ENCODE peak calls at places on chromosomes 11 and 22, in eight cellular contexts. One of them, this sample, is unnamed. For H3K4me1, the result is how much of the 10 kb centered on the place peaks cover.

GRCh38 chr22:16987822-16988221 is 20.2 kb downstream of the GAB4 start:
- DNase-seq in endodermal cell: no peak
- DNase-seq in colonic mucosa: no peak
- DNase-seq in ovary: no peak
- DNase-seq in adrenal gland: no peak
- DNase-seq in pancreas: no peak
- DNase-seq in cardiac muscle cell: no peak
- DNase-seq in fibroblast of lung: no peak
- DNase-seq in this sample: no peak

GRCh38 chr11:102883132-102883531 is 8.3 kb upstream of the MMP12 start:
- DNase-seq in colonic mucosa: no peak
- DNase-seq in endodermal cell: no peak
- DNase-seq in adrenal gland: no peak
- DNase-seq in cardiac muscle cell: no peak
- DNase-seq in fibroblast of lung: no peak
- DNase-seq in pancreas: no peak
- DNase-seq in ovary: no peak
- DNase-seq in this sample: no peak

GRCh38 chr11:77165066-77165465 is 37.0 kb downstream of the MYO7A start:
- DNase-seq in adrenal gland: no peak
- DNase-seq in colonic mucosa: no peak
- DNase-seq in ovary: no peak
- DNase-seq in cardiac muscle cell: no peak
- DNase-seq in fibroblast of lung: no peak
- DNase-seq in endodermal cell: no peak
- DNase-seq in pancreas: peak
- DNase-seq in this sample: no peak

GRCh38 chr11:1548221-1549070 is 23.6 kb downstream of the DUSP8 start:
- DNase-seq in ovary: peak
- DNase-seq in fibroblast of lung: peak
- DNase-seq in endodermal cell: peak
- DNase-seq in cardiac muscle cell: peak
- DNase-seq in adrenal gland: peak
- DNase-seq in pancreas: peak
- DNase-seq in colonic mucosa: peak
- DNase-seq in this sample: no peak

GRCh38 chr22:19448739-19449421 is 1.4 kb upstream of the C22orf39 start:
- DNase-seq in fibroblast of lung: no peak
- DNase-seq in adrenal gland: no peak
- DNase-seq in endodermal cell: peak
- DNase-seq in ovary: no peak
- DNase-seq in cardiac muscle cell: no peak
- DNase-seq in pancreas: no peak
- DNase-seq in colonic mucosa: no peak
- DNase-seq in this sample: no peak

GRCh38 chr22:22449819-22450218 is 58.7 kb downstream of the ZNF280B start:
- DNase-seq in colonic mucosa: no peak
- DNase-seq in ovary: no peak
- DNase-seq in fibroblast of lung: no peak
- DNase-seq in pancreas: no peak
- DNase-seq in cardiac muscle cell: no peak
- DNase-seq in adrenal gland: no peak
- DNase-seq in endodermal cell: no peak
- DNase-seq in this sample: no peak

GRCh38 chr22:50544078-50544745 is 1.5 kb upstream of the KLHDC7B start:
- DNase-seq in adrenal gland: peak
- DNase-seq in fibroblast of lung: peak
- DNase-seq in pancreas: peak
- DNase-seq in cardiac muscle cell: peak
- DNase-seq in ovary: no peak
- DNase-seq in colonic mucosa: peak
- DNase-seq in endodermal cell: peak
- DNase-seq in this sample: peak

GRCh38 chr11:42338056-42338455 is 878.6 kb upstream of the LRRC4C start:
- DNase-seq in adrenal gland: no peak
- DNase-seq in pancreas: no peak
- DNase-seq in cardiac muscle cell: no peak
- DNase-seq in fibroblast of lung: no peak
- DNase-seq in colonic mucosa: no peak
- DNase-seq in endodermal cell: no peak
- DNase-seq in ovary: no peak
- DNase-seq in this sample: no peak

GRCh38 chr11:64569300-64569970 is 21.6 kb upstream of the SLC22A12 start:
- DNase-seq in fibroblast of lung: no peak
- DNase-seq in ovary: no peak
- DNase-seq in endodermal cell: no peak
- DNase-seq in colonic mucosa: no peak
- DNase-seq in cardiac muscle cell: no peak
- DNase-seq in pancreas: no peak
- DNase-seq in adrenal gland: no peak
- DNase-seq in this sample: no peak

GRCh38 chr11:110463153-110463552 is 33.4 kb downstream of the FDX1 start:
- DNase-seq in cardiac muscle cell: peak
- DNase-seq in endodermal cell: peak
- DNase-seq in pancreas: no peak
- DNase-seq in ovary: no peak
- DNase-seq in fibroblast of lung: peak
- DNase-seq in adrenal gland: no peak
- DNase-seq in colonic mucosa: peak
- DNase-seq in this sample: no peak

GRCh38 chr22:44737414-44738346 is 14.7 kb upstream of the ARHGAP8 start:
- DNase-seq in ovary: no peak
- DNase-seq in cardiac muscle cell: no peak
- DNase-seq in fibroblast of lung: no peak
- DNase-seq in adrenal gland: no peak
- DNase-seq in endodermal cell: no peak
- DNase-seq in colonic mucosa: no peak
- DNase-seq in pancreas: peak
- DNase-seq in this sample: no peak

GRCh38 chr22:25360891-25361645 is 141.6 kb downstream of the CRYBB2 start:
- DNase-seq in colonic mucosa: no peak
- DNase-seq in adrenal gland: no peak
- DNase-seq in cardiac muscle cell: no peak
- DNase-seq in ovary: no peak
- DNase-seq in pancreas: peak
- DNase-seq in endodermal cell: no peak
- DNase-seq in fibroblast of lung: no peak
- DNase-seq in this sample: no peak

GRCh38 chr11:131703311-131703710 is 332.9 kb downstream of the NTM start:
- DNase-seq in ovary: no peak
- DNase-seq in adrenal gland: no peak
- DNase-seq in fibroblast of lung: no peak
- DNase-seq in colonic mucosa: no peak
- DNase-seq in cardiac muscle cell: no peak
- DNase-seq in pancreas: no peak
- DNase-seq in endodermal cell: no peak
- DNase-seq in this sample: no peak

GRCh38 chr22:25420925-25421904 is 143.3 kb upstream of the GRK3 start:
- DNase-seq in fibroblast of lung: peak
- DNase-seq in endodermal cell: peak
- DNase-seq in ovary: no peak
- DNase-seq in colonic mucosa: no peak
- DNase-seq in adrenal gland: no peak
- DNase-seq in pancreas: no peak
- DNase-seq in cardiac muscle cell: no peak
- DNase-seq in this sample: no peak

GRCh38 chr22:43521716-43522115 is 109.9 kb downstream of the MPPED1 start:
- DNase-seq in cardiac muscle cell: no peak
- DNase-seq in endodermal cell: no peak
- DNase-seq in fibroblast of lung: no peak
- DNase-seq in adrenal gland: no peak
- DNase-seq in colonic mucosa: no peak
- DNase-seq in pancreas: no peak
- DNase-seq in ovary: no peak
- DNase-seq in this sample: no peak

GRCh38 chr11:70637949-70638598 is 239.7 kb downstream of the CTTN start:
- DNase-seq in cardiac muscle cell: no peak
- DNase-seq in pancreas: peak
- DNase-seq in colonic mucosa: no peak
- DNase-seq in ovary: no peak
- DNase-seq in fibroblast of lung: no peak
- DNase-seq in adrenal gland: no peak
- DNase-seq in endodermal cell: no peak
- DNase-seq in this sample: no peak

GRCh38 chr11:112881461-112881860 is 79.8 kb upstream of the NCAM1 start:
- DNase-seq in colonic mucosa: peak
- DNase-seq in endodermal cell: peak
- DNase-seq in cardiac muscle cell: peak
- DNase-seq in ovary: peak
- DNase-seq in fibroblast of lung: peak
- DNase-seq in pancreas: peak
- DNase-seq in adrenal gland: peak
- DNase-seq in this sample: no peak

GRCh38 chr11:60744114-60744513 is 12.6 kb upstream of the MS4A15 start:
- DNase-seq in ovary: no peak
- DNase-seq in pancreas: no peak
- DNase-seq in colonic mucosa: no peak
- DNase-seq in fibroblast of lung: no peak
- DNase-seq in adrenal gland: no peak
- DNase-seq in cardiac muscle cell: no peak
- DNase-seq in endodermal cell: no peak
- DNase-seq in this sample: no peak

GRCh38 chr11:75403983-75404658 is 4.8 kb downstream of the RPS3 start:
- DNase-seq in ovary: no peak
- DNase-seq in endodermal cell: no peak
- DNase-seq in fibroblast of lung: no peak
- DNase-seq in adrenal gland: no peak
- DNase-seq in colonic mucosa: no peak
- DNase-seq in cardiac muscle cell: no peak
- DNase-seq in pancreas: no peak
- DNase-seq in this sample: no peak

GRCh38 chr11:118230088-118230487 is 5.3 kb upstream of the JAML start:
- DNase-seq in pancreas: no peak
- DNase-seq in fibroblast of lung: no peak
- DNase-seq in ovary: no peak
- DNase-seq in colonic mucosa: no peak
- DNase-seq in endodermal cell: no peak
- DNase-seq in adrenal gland: no peak
- DNase-seq in cardiac muscle cell: no peak
- DNase-seq in this sample: peak

GRCh38 chr11:70570693-70571395 is 172.5 kb downstream of the CTTN start:
- DNase-seq in fibroblast of lung: no peak
- DNase-seq in ovary: no peak
- DNase-seq in cardiac muscle cell: no peak
- DNase-seq in colonic mucosa: no peak
- DNase-seq in endodermal cell: peak
- DNase-seq in pancreas: no peak
- DNase-seq in adrenal gland: no peak
- DNase-seq in this sample: no peak

GRCh38 chr11:120035756-120036155 is 102.2 kb downstream of the TRIM29 start:
- DNase-seq in endodermal cell: peak
- DNase-seq in colonic mucosa: peak
- DNase-seq in cardiac muscle cell: no peak
- DNase-seq in fibroblast of lung: no peak
- DNase-seq in ovary: no peak
- DNase-seq in pancreas: no peak
- DNase-seq in adrenal gland: no peak
- DNase-seq in this sample: no peak

GRCh38 chr11:128180446-128181089 is 406.8 kb downstream of the ETS1 start:
- DNase-seq in colonic mucosa: no peak
- DNase-seq in pancreas: no peak
- DNase-seq in ovary: no peak
- DNase-seq in cardiac muscle cell: no peak
- DNase-seq in adrenal gland: no peak
- DNase-seq in fibroblast of lung: peak
- DNase-seq in endodermal cell: no peak
- DNase-seq in this sample: no peak

GRCh38 chr22:41240377-41241132 is at the start of gene CHADL:
- DNase-seq in colonic mucosa: no peak
- DNase-seq in ovary: no peak
- DNase-seq in endodermal cell: peak
- DNase-seq in pancreas: peak
- DNase-seq in adrenal gland: no peak
- DNase-seq in fibroblast of lung: no peak
- DNase-seq in cardiac muscle cell: no peak
- DNase-seq in this sample: no peak

GRCh38 chr22:31954535-31955326 is 10.4 kb downstream of the YWHAH start:
- DNase-seq in cardiac muscle cell: no peak
- DNase-seq in endodermal cell: no peak
- DNase-seq in adrenal gland: no peak
- DNase-seq in ovary: no peak
- DNase-seq in fibroblast of lung: peak
- DNase-seq in colonic mucosa: no peak
- DNase-seq in pancreas: no peak
- DNase-seq in this sample: no peak

GRCh38 chr22:46676881-46677280 is 56.7 kb downstream of the GRAMD4 start:
- DNase-seq in adrenal gland: no peak
- DNase-seq in cardiac muscle cell: no peak
- DNase-seq in ovary: no peak
- DNase-seq in endodermal cell: no peak
- DNase-seq in fibroblast of lung: no peak
- DNase-seq in pancreas: peak
- DNase-seq in colonic mucosa: no peak
- DNase-seq in this sample: no peak

GRCh38 chr11:45149483-45150056 is 3.1 kb downstream of the PRDM11 start:
- DNase-seq in pancreas: no peak
- DNase-seq in adrenal gland: no peak
- DNase-seq in endodermal cell: no peak
- DNase-seq in cardiac muscle cell: no peak
- DNase-seq in ovary: no peak
- DNase-seq in colonic mucosa: peak
- DNase-seq in fibroblast of lung: no peak
- DNase-seq in this sample: no peak
- H3K27ac ChIP-seq in pancreas: no peak
- H3K27ac ChIP-seq in adrenal gland: no peak
- H3K27ac ChIP-seq in endodermal cell: no peak
- H3K27ac ChIP-seq in cardiac muscle cell: no peak
- H3K27ac ChIP-seq in ovary: no peak
- H3K27ac ChIP-seq in colonic mucosa: no peak
- H3K27ac ChIP-seq in fibroblast of lung: no peak
- H3K27ac ChIP-seq in this sample: no peak

GRCh38 chr11:66329165-66329673 is 7.0 kb downstream of the RIN1 start:
- DNase-seq in adrenal gland: no peak
- DNase-seq in endodermal cell: no peak
- DNase-seq in cardiac muscle cell: no peak
- DNase-seq in fibroblast of lung: no peak
- DNase-seq in pancreas: peak
- DNase-seq in colonic mucosa: no peak
- DNase-seq in ovary: no peak
- DNase-seq in this sample: no peak
- H3K4me1 ChIP-seq in adrenal gland: under half
- H3K4me1 ChIP-seq in endodermal cell: under half
- H3K4me1 ChIP-seq in cardiac muscle cell: under half
- H3K4me1 ChIP-seq in fibroblast of lung: under half
- H3K4me1 ChIP-seq in pancreas: under half
- H3K4me1 ChIP-seq in colonic mucosa: under half
- H3K4me1 ChIP-seq in ovary: under half
- H3K4me1 ChIP-seq in this sample: under half

GRCh38 chr22:37454857-37455686 is 27.8 kb upstream of the ELFN2 start:
- DNase-seq in pancreas: no peak
- DNase-seq in adrenal gland: peak
- DNase-seq in ovary: no peak
- DNase-seq in colonic mucosa: no peak
- DNase-seq in endodermal cell: peak
- DNase-seq in cardiac muscle cell: peak
- DNase-seq in fibroblast of lung: peak
- DNase-seq in this sample: no peak
- H3K4me3 ChIP-seq in pancreas: no peak
- H3K4me3 ChIP-seq in adrenal gland: no peak
- H3K4me3 ChIP-seq in ovary: no peak
- H3K4me3 ChIP-seq in colonic mucosa: no peak
- H3K4me3 ChIP-seq in endodermal cell: no peak
- H3K4me3 ChIP-seq in cardiac muscle cell: no peak
- H3K4me3 ChIP-seq in fibroblast of lung: no peak
- H3K4me3 ChIP-seq in this sample: no peak

GRCh38 chr11:87574193-87574592 is 536.5 kb downstream of the TMEM135 start:
- DNase-seq in cardiac muscle cell: no peak
- DNase-seq in fibroblast of lung: no peak
- DNase-seq in endodermal cell: no peak
- DNase-seq in ovary: no peak
- DNase-seq in pancreas: no peak
- DNase-seq in colonic mucosa: no peak
- DNase-seq in adrenal gland: no peak
- DNase-seq in this sample: no peak

GRCh38 chr11:87573708-87574107 is 536.0 kb downstream of the TMEM135 start:
- DNase-seq in fibroblast of lung: no peak
- DNase-seq in adrenal gland: no peak
- DNase-seq in ovary: no peak
- DNase-seq in pancreas: no peak
- DNase-seq in cardiac muscle cell: no peak
- DNase-seq in endodermal cell: no peak
- DNase-seq in colonic mucosa: no peak
- DNase-seq in this sample: no peak
- H3K27ac ChIP-seq in fibroblast of lung: no peak
- H3K27ac ChIP-seq in adrenal gland: no peak
- H3K27ac ChIP-seq in ovary: no peak
- H3K27ac ChIP-seq in pancreas: no peak
- H3K27ac ChIP-seq in cardiac muscle cell: no peak
- H3K27ac ChIP-seq in endodermal cell: no peak
- H3K27ac ChIP-seq in colonic mucosa: no peak
- H3K27ac ChIP-seq in this sample: no peak